ENCODE peak calls at places on chromosomes 5 and 9, in eight cellular contexts. A is HTR-8/SVneo; H is COR-L47; J is GM10248; Z is pancreas; T is stimulated activated CD8-positive, alpha-beta memory T cell treated with anti-CD3 and anti-CD28 coated beads, Interleukin-12 subunit alpha, Interleukin-12 subunit beta, amount 100 ng/mL, for 1 hour; O is activated naive CD4-positive, alpha-beta T cell; Q is fibroblast of mammary gland. K is an unnamed sample.
A peak's percentile ranks its signal among the peaks of the same experiment; 100 is the strongest.

GRCh38 chr5:36801521-36801920 is 75.0 kb upstream of the NIPBL start:
- DNase-seq in A (no peak), H (no peak), J (no peak), Z (no peak), T (no peak), O (no peak), Q (no peak), K (no peak)

GRCh38 chr5:9166202-9167147 is 379.4 kb downstream of the SEMA5A start:
- DNase-seq in A (no peak), H (no peak), J (no peak), Z (no peak), T (no peak), O (no peak), Q (no peak), K (no peak)

GRCh38 chr5:96067902-96068614 is 106.4 kb upstream of the ELL2 start:
- DNase-seq in A (peak; percentile 70), H (no peak), J (no peak), Z (no peak), T (no peak), O (no peak), Q (peak; percentile 85), K (no peak)

GRCh38 chr5:54742417-54742889 is 224.9 kb downstream of the SNX18 start:
- DNase-seq in A (peak; percentile 78), H (no peak), J (no peak), Z (no peak), T (no peak), O (no peak), Q (peak; percentile 61), K (no peak)

GRCh38 chr9:111300140-111300735 is 29.8 kb downstream of the OR2K2 start:
- DNase-seq in A (no peak), H (no peak), J (no peak), Z (no peak), T (no peak), O (no peak), Q (no peak), K (peak; percentile 14)

GRCh38 chr9:94860678-94861588 is 134.4 kb downstream of the AOPEP start:
- DNase-seq in A (no peak), H (peak; percentile 6), J (peak; percentile 83), Z (no peak), T (peak; percentile 55), O (peak; percentile 41), Q (peak; percentile 86), K (no peak)

GRCh38 chr5:87410941-87411340 is 1.8 kb downstream of the CCNH start:
- DNase-seq in A (no peak), H (no peak), J (no peak), Z (no peak), T (no peak), O (no peak), Q (peak; percentile 90), K (no peak)

GRCh38 chr5:178460598-178461425 is 129.4 kb downstream of the COL23A1 start:
- DNase-seq in A (peak; percentile 62), H (no peak), J (peak; percentile 69), Z (peak; percentile 71), T (peak; percentile 2), O (peak; percentile 33), Q (peak; percentile 3), K (peak; percentile 80)

GRCh38 chr9:12815895-12816294 is 41.1 kb downstream of the LURAP1L start:
- DNase-seq in A (no peak), H (no peak), J (no peak), Z (no peak), T (no peak), O (no peak), Q (peak; percentile 66), K (no peak)

GRCh38 chr5:26553079-26553478 is 485.3 kb downstream of the CDH9 start:
- DNase-seq in A (peak; percentile 11), H (peak; percentile 97), J (no peak), Z (no peak), T (no peak), O (no peak), Q (no peak), K (no peak)

GRCh38 chr9:122095010-122095767 is 2.1 kb upstream of the TTLL11 start:
- DNase-seq in A (peak; percentile 40), H (peak; percentile 39), J (peak; percentile 52), Z (no peak), T (peak; percentile 33), O (peak; percentile 27), Q (peak; percentile 68), K (peak; percentile 47)

GRCh38 chr9:99274511-99274910 is 52.4 kb downstream of the SEC61B start:
- DNase-seq in A (no peak), H (no peak), J (no peak), Z (no peak), T (no peak), O (no peak), Q (no peak), K (no peak)

GRCh38 chr9:26975728-26976707 is 19.8 kb downstream of the IFT74 start:
- DNase-seq in A (peak; percentile 5), H (peak; percentile 17), J (no peak), Z (no peak), T (no peak), O (no peak), Q (peak; percentile 73), K (peak; percentile 1)

GRCh38 chr5:138230261-138230660 is 17.1 kb upstream of the CDC23 start:
- DNase-seq in A (no peak), H (no peak), J (no peak), Z (no peak), T (no peak), O (no peak), Q (peak; percentile 47), K (no peak)